ENCODE peak calls at places on chromosome 6, in eight cellular contexts. One of them, this sample, is unnamed.

GRCh38 chr6:117270121-117270959 is 5.0 kb downstream of the VGLL2 start:
- DNase-seq in AG20443: peak; percentile 48
- DNase-seq in mucosa of descending colon: no peak
- DNase-seq in H54: no peak
- DNase-seq in posterior vena cava: no peak
- DNase-seq in GM23248: no peak
- DNase-seq in WTC11: peak; percentile 61
- DNase-seq in endothelial cell: peak; percentile 42
- DNase-seq in this sample: peak; percentile 33

GRCh38 chr6:55265409-55266114 is 61.7 kb upstream of the GFRAL start:
- DNase-seq in AG20443: no peak
- DNase-seq in mucosa of descending colon: no peak
- DNase-seq in H54: no peak
- DNase-seq in posterior vena cava: no peak
- DNase-seq in GM23248: no peak
- DNase-seq in WTC11: no peak
- DNase-seq in endothelial cell: no peak
- DNase-seq in this sample: no peak

GRCh38 chr6:137086031-137086430 is 41.3 kb upstream of the IL20RA start:
- DNase-seq in AG20443: no peak
- DNase-seq in mucosa of descending colon: no peak
- DNase-seq in H54: no peak
- DNase-seq in posterior vena cava: no peak
- DNase-seq in GM23248: no peak
- DNase-seq in WTC11: no peak
- DNase-seq in endothelial cell: no peak
- DNase-seq in this sample: no peak

GRCh38 chr6:48615041-48615440 is 504.0 kb upstream of the PTCHD4 start:
- DNase-seq in AG20443: peak; percentile 4
- DNase-seq in mucosa of descending colon: no peak
- DNase-seq in H54: no peak
- DNase-seq in posterior vena cava: no peak
- DNase-seq in GM23248: peak; percentile 4
- DNase-seq in WTC11: no peak
- DNase-seq in endothelial cell: no peak
- DNase-seq in this sample: peak; percentile 20

GRCh38 chr6:81826785-81827184 is 74.3 kb upstream of the TENT5A start:
- DNase-seq in AG20443: no peak
- DNase-seq in mucosa of descending colon: no peak
- DNase-seq in H54: no peak
- DNase-seq in posterior vena cava: no peak
- DNase-seq in GM23248: no peak
- DNase-seq in WTC11: no peak
- DNase-seq in endothelial cell: no peak
- DNase-seq in this sample: no peak

GRCh38 chr6:72283571-72283970 is 338.3 kb upstream of the KCNQ5 start:
- DNase-seq in AG20443: no peak
- DNase-seq in mucosa of descending colon: no peak
- DNase-seq in H54: no peak
- DNase-seq in posterior vena cava: no peak
- DNase-seq in GM23248: no peak
- DNase-seq in WTC11: no peak
- DNase-seq in endothelial cell: no peak
- DNase-seq in this sample: no peak

GRCh38 chr6:140809694-140810101 is 1323.0 kb upstream of the GJE1 start:
- DNase-seq in AG20443: no peak
- DNase-seq in mucosa of descending colon: no peak
- DNase-seq in H54: no peak
- DNase-seq in posterior vena cava: no peak
- DNase-seq in GM23248: no peak
- DNase-seq in WTC11: no peak
- DNase-seq in endothelial cell: no peak
- DNase-seq in this sample: no peak

GRCh38 chr6:47135772-47136171 is 93.6 kb upstream of the ADGRF1 start:
- DNase-seq in AG20443: peak; percentile 27
- DNase-seq in mucosa of descending colon: no peak
- DNase-seq in H54: peak; percentile 35
- DNase-seq in posterior vena cava: no peak
- DNase-seq in GM23248: peak; percentile 67
- DNase-seq in WTC11: no peak
- DNase-seq in endothelial cell: no peak
- DNase-seq in this sample: peak; percentile 26

GRCh38 chr6:25754508-25754907 is at the start of gene SLC17A4:
- DNase-seq in AG20443: no peak
- DNase-seq in mucosa of descending colon: no peak
- DNase-seq in H54: no peak
- DNase-seq in posterior vena cava: no peak
- DNase-seq in GM23248: no peak
- DNase-seq in WTC11: no peak
- DNase-seq in endothelial cell: no peak
- DNase-seq in this sample: no peak

GRCh38 chr6:33297406-33297955 is 1.3 kb downstream of the RGL2 start:
- DNase-seq in AG20443: no peak
- DNase-seq in mucosa of descending colon: peak; percentile 77
- DNase-seq in H54: no peak
- DNase-seq in posterior vena cava: peak; percentile 81
- DNase-seq in GM23248: no peak
- DNase-seq in WTC11: peak; percentile 79
- DNase-seq in endothelial cell: peak; percentile 59
- DNase-seq in this sample: no peak

GRCh38 chr6:33427585-33428218 is 7.8 kb downstream of the SYNGAP1 start:
- DNase-seq in AG20443: peak; percentile 80
- DNase-seq in mucosa of descending colon: peak; percentile 82
- DNase-seq in H54: peak; percentile 62
- DNase-seq in posterior vena cava: peak; percentile 84
- DNase-seq in GM23248: peak; percentile 72
- DNase-seq in WTC11: peak; percentile 36
- DNase-seq in endothelial cell: peak; percentile 54
- DNase-seq in this sample: peak; percentile 80

This sample was measured in AG08396.